ENCODE peak calls at places on chromosomes 6 and 20, in six cellular contexts. P, V, W, A, I and C are unnamed samples.

GRCh38 chr20:57089701-57090144 is 176.7 kb downstream of the BMP7 start:
- DNase-seq in P (peak), W (peak), I (peak), A (peak), V (peak), C (peak)

GRCh38 chr6:165807249-165807951 is 144.4 kb upstream of the PDE10A start:
- DNase-seq in A (no peak), P (no peak), W (no peak), V (no peak), I (peak), C (no peak)

GRCh38 chr20:63163596-63164560 is 52.1 kb downstream of the YTHDF1 start:
- DNase-seq in W (no peak), V (no peak), I (no peak), P (no peak), A (peak), C (no peak)

GRCh38 chr20:22411568-22412450 is 172.6 kb downstream of the FOXA2 start:
- DNase-seq in A (no peak), V (no peak), P (no peak), I (no peak), W (no peak), C (no peak)

GRCh38 chr6:3918474-3918873 is 69.3 kb downstream of the FAM50B start:
- DNase-seq in I (no peak), A (no peak), W (no peak), P (no peak), V (no peak), C (no peak)

GRCh38 chr6:54291146-54291545 is 17.1 kb upstream of the TINAG start:
- DNase-seq in P (no peak), A (no peak), I (peak), W (no peak), V (peak), C (peak)

GRCh38 chr6:36769676-36770499 is 69.4 kb downstream of the CPNE5 start:
- DNase-seq in A (no peak), I (no peak), W (no peak), P (no peak), V (peak), C (peak)

GRCh38 chr20:53517146-53517545 is 76.5 kb downstream of the ZNF217 start:
- DNase-seq in P (no peak), A (no peak), I (peak), V (peak), W (no peak), C (no peak)

GRCh38 chr6:40036186-40036585 is 101.9 kb upstream of the MOCS1 start:
- DNase-seq in I (peak), V (no peak), W (no peak), A (no peak), P (no peak), C (no peak)

GRCh38 chr6:11532097-11532496 is 5.5 kb upstream of the TMEM170B start:
- DNase-seq in I (no peak), P (no peak), W (no peak), V (no peak), A (no peak), C (peak)

GRCh38 chr20:10449270-10449669 is 14.2 kb downstream of the SLX4IP start:
- DNase-seq in I (no peak), P (no peak), V (no peak), A (no peak), W (no peak), C (no peak)

GRCh38 chr6:21596379-21597242 is 3.1 kb downstream of the SOX4 start:
- DNase-seq in P (peak), A (no peak), I (peak), W (no peak), V (peak), C (peak)

GRCh38 chr20:18187020-18187419 is 49.4 kb downstream of the KAT14 start:
- DNase-seq in A (no peak), W (no peak), I (peak), P (no peak), V (no peak), C (peak)

GRCh38 chr6:17504005-17504404 is 96.1 kb upstream of the FAM8A1 start:
- DNase-seq in V (no peak), A (no peak), I (no peak), P (no peak), W (no peak), C (no peak)

GRCh38 chr20:63361507-63362425 is 617 bp upstream of the CHRNA4 start:
- DNase-seq in V (no peak), A (no peak), P (peak), I (no peak), W (no peak), C (no peak)

GRCh38 chr20:63108247-63108646 is 101.5 kb upstream of the BHLHE23 start:
- DNase-seq in A (no peak), W (no peak), V (no peak), P (no peak), I (no peak), C (no peak)

GRCh38 chr6:111276335-111276734 is 189.0 kb downstream of the SLC16A10 start:
- DNase-seq in W (no peak), P (no peak), I (peak), V (no peak), A (no peak), C (no peak)

GRCh38 chr20:33862709-33863403 is 51.7 kb downstream of the CHMP4B start:
- DNase-seq in V (peak), P (peak), W (peak), I (peak), A (peak), C (peak)

GRCh38 chr6:140285471-140285870 is 911.0 kb upstream of the CITED2 start:
- DNase-seq in A (no peak), I (no peak), V (no peak), P (no peak), W (no peak), C (peak)

GRCh38 chr6:103675807-103676406 is 1183.8 kb downstream of the HACE1 start:
- DNase-seq in P (no peak), V (no peak), W (no peak), I (no peak), A (no peak), C (peak)

GRCh38 chr6:121614115-121614514 is 178.7 kb downstream of the GJA1 start:
- DNase-seq in P (no peak), V (no peak), A (no peak), I (peak), W (no peak), C (no peak)

GRCh38 chr6:142886431-142887170 is 58.4 kb downstream of the HIVEP2 start:
- DNase-seq in I (peak), V (peak), W (no peak), P (no peak), A (no peak), C (peak)

GRCh38 chr6:170049641-170050491 is 241.0 kb downstream of the DLL1 start:
- DNase-seq in A (no peak), P (no peak), I (peak), V (peak), W (no peak), C (peak)

GRCh38 chr6:137222376-137222775 is 3.2 kb upstream of the IFNGR1 start:
- DNase-seq in I (no peak), V (no peak), A (no peak), P (no peak), W (no peak), C (no peak)

GRCh38 chr20:41329435-41330342 is 10.9 kb upstream of the LPIN3 start:
- DNase-seq in V (peak), A (no peak), W (no peak), P (no peak), I (peak), C (peak)

GRCh38 chr20:12177657-12178293 is 260.1 kb downstream of the BTBD3 start:
- DNase-seq in I (no peak), P (no peak), W (no peak), V (no peak), A (no peak), C (no peak)

GRCh38 chr6:56046576-56046975 is 171.2 kb upstream of the BMP5 start:
- DNase-seq in I (peak), W (no peak), A (no peak), V (peak), P (no peak), C (peak)

GRCh38 chr6:125597411-125598253 is 151.8 kb upstream of the HEY2 start:
- DNase-seq in W (no peak), P (no peak), A (no peak), V (no peak), I (no peak), C (no peak)

GRCh38 chr6:129331450-129332138 is 378.4 kb downstream of the ARHGAP18 start:
- DNase-seq in W (no peak), I (no peak), V (peak), P (no peak), A (no peak), C (peak)
- H4K91ac ChIP-seq in W (no peak), I (no peak), V (peak), P (no peak), A (no peak), C (no peak)

DNA sequence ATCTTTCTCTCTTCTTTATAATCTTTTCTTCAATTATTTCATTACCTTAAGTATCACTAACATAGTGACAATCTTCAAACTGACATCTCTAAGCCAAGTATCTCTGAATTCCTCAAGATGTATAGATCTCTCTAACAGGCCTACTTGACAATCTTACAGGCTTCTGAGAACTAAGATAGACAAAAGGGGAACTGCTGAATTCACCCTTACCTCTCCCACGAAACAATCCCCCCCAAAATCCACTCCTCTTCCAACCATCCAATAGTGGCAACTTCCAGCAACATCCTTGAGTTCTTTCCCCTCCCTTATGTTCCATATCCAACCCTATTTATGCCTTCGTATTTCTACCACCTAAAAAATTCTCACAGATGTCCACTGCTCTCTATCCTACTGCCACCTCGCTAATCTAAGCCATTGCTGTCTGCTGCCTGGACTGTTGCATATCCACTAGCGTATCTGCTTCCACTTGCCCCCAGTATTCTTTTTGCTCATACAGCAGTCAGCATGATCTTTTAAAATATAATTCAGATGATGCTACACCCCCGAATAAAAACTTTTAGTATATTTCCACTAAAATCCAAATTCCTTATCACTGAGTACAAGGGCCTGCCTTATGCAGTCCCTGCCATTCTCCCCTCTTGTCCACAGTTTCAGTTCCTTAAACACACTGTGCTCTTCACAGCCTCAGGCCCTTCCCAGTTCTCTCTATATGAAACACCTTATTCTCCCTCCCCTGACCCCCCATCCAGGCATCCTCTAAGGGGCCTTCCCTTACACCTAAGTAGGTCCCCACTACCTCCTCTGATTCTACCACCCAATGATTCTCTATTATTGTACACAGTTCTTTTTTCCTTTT is 8.0 kb downstream of the REPS1 start:
- DNase-seq in V (no peak), P (no peak), I (no peak), W (no peak), A (no peak), C (no peak)
- H4K91ac ChIP-seq in V (no peak), P (no peak), I (no peak), W (no peak), A (no peak), C (no peak)

DNA sequence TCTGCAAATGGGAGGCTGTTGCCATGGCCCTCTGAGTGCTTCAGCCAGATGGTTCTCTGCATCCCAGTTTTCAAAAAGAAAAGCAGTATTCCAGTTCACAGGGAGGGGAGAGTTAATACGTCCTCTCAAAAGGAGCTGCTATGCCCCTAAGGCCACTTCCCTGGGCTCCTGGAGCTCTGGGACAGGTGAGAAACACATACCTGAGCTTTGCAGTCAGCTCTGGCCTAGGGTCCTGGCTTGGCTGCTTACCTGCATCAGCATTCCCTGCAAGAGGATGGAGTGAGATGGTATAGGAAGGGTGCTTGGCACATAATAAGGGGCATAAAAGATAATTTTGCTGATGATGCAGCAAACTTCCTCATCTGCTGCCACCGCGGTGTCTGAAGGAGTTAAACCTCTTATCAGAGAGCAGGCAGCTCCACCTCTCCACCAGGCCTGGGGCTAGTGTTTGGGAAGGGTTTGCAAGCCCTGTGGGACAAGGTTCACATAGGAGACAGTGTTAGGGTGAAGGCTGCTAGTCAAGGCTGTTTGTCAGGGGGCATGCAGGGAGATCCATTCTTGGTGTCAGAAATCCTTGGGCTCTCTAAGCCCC is 62.7 kb downstream of the SLC24A3 start:
- DNase-seq in A (no peak), I (peak), P (no peak), W (no peak), V (no peak), C (no peak)
- H4K91ac ChIP-seq in A (no peak), I (no peak), P (no peak), W (no peak), V (no peak), C (no peak)

GRCh38 chr20:60693513-60694133 is 558.4 kb upstream of the CDH4 start:
- DNase-seq in A (no peak), V (no peak), I (no peak), W (no peak), P (peak), C (no peak)
- H4K91ac ChIP-seq in A (no peak), V (no peak), I (no peak), W (peak), P (peak), C (no peak)

DNA sequence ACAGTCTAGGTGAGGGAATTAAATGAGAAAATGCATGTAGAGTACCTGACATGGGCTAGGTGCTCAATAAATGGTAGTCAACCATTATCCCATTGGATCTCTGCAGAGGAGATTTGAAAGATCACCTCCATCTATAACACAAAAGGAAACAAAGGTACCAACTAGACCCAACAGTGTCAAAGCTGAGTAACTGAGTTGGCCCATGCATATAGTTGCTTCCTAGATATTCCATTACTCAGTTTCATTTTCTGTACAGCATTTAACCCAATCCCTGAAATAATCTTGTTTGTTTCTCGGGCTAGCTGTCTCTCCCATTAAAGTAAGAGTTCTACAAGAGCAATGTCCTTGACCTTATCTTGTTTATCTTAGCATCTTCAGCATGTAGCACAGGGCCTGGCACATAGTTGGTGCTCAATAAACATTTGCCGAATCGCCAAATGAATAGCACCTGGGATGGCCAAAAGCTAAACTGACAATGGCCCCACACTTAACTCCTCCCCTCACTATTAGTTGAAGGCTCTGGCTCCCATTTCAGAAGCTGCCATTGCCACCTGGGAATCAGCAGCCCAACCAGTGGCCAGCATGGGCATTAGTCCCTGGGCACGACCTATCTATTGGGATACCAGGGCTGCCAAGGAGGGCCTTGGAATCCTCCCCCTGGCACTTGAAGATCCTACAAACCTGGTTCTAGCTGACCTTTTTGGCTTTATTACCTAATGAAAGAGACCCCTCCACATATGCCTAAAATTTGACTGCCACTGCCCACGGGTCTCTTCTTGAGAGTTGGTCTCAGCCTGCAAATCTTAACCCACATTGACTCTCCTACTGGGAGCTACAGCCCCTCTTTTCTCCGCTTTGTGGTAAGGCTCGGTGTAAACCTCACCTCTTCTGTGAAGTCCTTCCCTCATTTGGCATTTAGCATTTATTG is 22.6 kb downstream of the BCL2L1 start:
- DNase-seq in I (no peak), A (no peak), V (no peak), P (no peak), W (no peak), C (no peak)
- H4K91ac ChIP-seq in I (peak), A (no peak), V (peak), P (no peak), W (no peak), C (peak)

DNA sequence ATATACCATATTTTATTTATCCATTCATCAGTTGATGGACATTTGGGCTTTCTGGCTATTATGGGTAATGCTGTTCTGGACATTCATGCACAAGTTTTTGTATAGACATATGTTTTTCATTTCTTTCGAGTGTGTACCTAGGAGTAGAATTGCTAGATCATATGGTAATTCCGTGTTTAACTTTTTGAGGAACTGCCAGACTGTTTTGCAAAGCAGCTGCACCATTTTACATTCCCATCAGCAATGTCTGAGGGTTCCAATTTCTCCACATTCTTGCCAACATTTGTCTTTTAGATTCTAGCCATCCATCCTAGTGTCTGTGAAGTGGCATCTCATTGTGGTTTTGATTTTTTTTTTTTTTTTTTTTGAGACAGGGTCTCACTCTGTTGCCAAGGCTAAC is 20.8 kb downstream of the SRC start:
- DNase-seq in V (no peak), I (no peak), W (no peak), A (no peak), P (no peak), C (no peak)
- H4K91ac ChIP-seq in V (no peak), I (no peak), W (no peak), A (no peak), P (no peak), C (no peak)

GRCh38 chr6:67501738-67502137 is 1133.3 kb upstream of the ADGRB3 start:
- DNase-seq in A (no peak), V (no peak), W (no peak), P (no peak), I (no peak), C (peak)

GRCh38 chr6:67497749-67498148 is 1137.3 kb upstream of the ADGRB3 start:
- DNase-seq in V (no peak), W (no peak), I (no peak), P (no peak), A (no peak), C (no peak)

GRCh38 chr6:67493682-67494081 is 1141.4 kb upstream of the ADGRB3 start:
- DNase-seq in V (no peak), P (no peak), W (no peak), I (no peak), A (no peak), C (no peak)

GRCh38 chr6:67496191-67496590 is 1138.9 kb upstream of the ADGRB3 start:
- DNase-seq in V (no peak), P (no peak), A (no peak), I (no peak), W (no peak), C (no peak)
- H4K91ac ChIP-seq in V (no peak), P (no peak), A (no peak), I (no peak), W (no peak), C (no peak)